ENCODE peak calls at places on chromosomes 5 and 9, in four cellular contexts. J, C, K and V are unnamed samples.

GRCh38 chr9:133679466-133680051 is 43.4 kb downstream of the DBH start:
- DNase-seq in J (no peak), C (peak; percentile 39), K (no peak), V (peak; percentile 71)

GRCh38 chr5:134738963-134739661 is 764 bp downstream of the CAMLG start:
- DNase-seq in J (peak; percentile 49), C (peak; percentile 19), K (peak; percentile 77), V (no peak)

GRCh38 chr5:174306345-174307030 is 261.0 kb downstream of the NSG2 start:
- DNase-seq in J (no peak), K (no peak), C (no peak), V (no peak)

GRCh38 chr9:107738789-107739188 is 249.2 kb upstream of the KLF4 start:
- DNase-seq in C (no peak), K (no peak), J (peak; percentile 54), V (no peak)

GRCh38 chr9:96044401-96044800 is 168.9 kb downstream of the ERCC6L2 start:
- DNase-seq in J (no peak), K (no peak), C (no peak), V (no peak)

GRCh38 chr5:110269478-110270142 is 456.9 kb downstream of the TMEM232 start:
- DNase-seq in C (no peak), J (no peak), K (no peak), V (no peak)

GRCh38 chr9:27499481-27499880 is 24.6 kb upstream of the IFNK start:
- DNase-seq in J (no peak), C (no peak), K (no peak), V (no peak)

GRCh38 chr9:78292716-78293497 is 4.0 kb upstream of the PSAT1 start:
- DNase-seq in J (no peak), C (no peak), K (no peak), V (no peak)

GRCh38 chr5:56357426-56357825 is 124.3 kb upstream of the ANKRD55 start:
- DNase-seq in C (no peak), J (no peak), K (no peak), V (no peak)

DNA sequence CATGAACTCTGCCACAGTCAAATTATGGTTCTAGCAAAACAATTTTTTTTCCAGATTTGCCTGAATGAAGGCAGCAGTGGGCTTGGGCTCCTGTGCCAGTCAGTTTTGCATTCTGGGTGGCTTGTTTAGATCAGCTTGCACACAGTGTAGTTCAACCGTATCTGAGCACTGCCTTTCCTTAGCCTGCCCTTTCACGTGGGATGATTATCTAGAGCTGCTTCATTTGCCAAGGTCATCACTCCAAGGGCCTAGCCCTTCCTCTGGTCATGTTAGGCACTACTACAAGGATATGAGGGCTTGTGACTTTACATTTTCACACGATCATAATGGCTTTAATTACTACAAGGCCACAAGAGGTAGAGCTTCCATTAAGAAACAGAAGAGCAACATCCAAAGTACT is 150.6 kb upstream of the EFNA5 start:
- DNase-seq in J (no peak), C (no peak), K (no peak), V (no peak)
- H3K27me3 ChIP-seq in J (no peaks in the 10 kb centered on the region), C (no peaks in the 10 kb centered on the region), K (no peaks in the 10 kb centered on the region), V (no peaks in the 10 kb centered on the region)

DNA sequence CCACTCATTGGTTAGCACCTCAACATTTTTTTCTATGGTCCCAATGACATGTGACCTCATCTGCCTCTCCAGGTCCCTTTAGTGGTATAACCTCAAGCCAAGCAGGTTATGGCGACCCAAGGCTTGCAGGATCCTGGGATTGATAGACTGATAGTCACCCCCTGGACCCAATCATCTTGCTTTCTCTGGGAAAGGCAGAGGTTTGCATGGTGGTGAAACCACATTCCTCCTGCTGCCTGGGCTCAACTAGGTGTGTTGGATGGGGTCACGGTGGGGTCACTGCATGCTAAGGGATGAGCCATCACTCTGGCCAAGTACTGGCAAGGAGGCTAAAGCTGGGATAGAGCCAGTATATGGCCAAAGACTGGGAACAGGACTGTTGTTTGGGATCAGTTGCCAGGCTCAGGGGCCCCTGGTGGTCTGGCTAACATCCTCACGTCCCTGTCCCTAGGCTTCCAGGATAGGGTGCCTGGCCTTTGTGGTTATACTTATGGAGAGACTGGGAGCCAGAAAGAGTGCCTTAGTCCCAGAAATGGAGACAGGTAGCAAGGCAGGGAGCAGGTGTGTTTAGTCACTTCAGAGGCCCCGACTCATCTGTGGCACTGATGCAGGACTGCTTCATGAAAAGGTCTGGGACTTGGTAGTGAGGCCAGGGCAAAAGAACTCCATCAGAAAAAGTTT is 4.6 kb upstream of the SMIM32 start:
- DNase-seq in J (no peak), K (no peak), C (no peak), V (no peak)
- H3K27me3 ChIP-seq in J (peaks cover 52% of the 10 kb centered on the region), K (peaks cover 2% of the 10 kb centered on the region), C (peaks cover 64% of the 10 kb centered on the region), V (peaks cover 7% of the 10 kb centered on the region)

DNA sequence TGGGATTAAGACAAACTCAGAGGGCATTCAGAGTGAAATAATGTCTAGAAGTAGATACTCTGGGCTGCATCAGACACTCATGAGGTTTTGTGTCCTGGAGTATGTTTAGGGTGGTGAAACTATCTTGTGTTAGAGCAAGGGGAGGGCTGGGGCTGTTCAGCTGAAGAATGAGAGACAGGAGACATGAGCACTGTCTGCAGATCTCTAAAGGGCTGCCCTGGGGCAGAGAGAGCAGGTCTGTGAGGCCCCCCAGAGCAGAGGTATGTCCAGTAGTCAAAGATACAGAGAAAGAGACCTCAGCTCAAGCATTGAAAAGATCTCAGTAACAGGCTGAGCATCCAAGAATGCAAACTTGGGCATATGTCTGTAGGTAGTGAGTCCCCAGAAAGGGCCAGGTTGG is 45.9 kb upstream of the SHB start:
- DNase-seq in J (no peak), C (no peak), K (no peak), V (no peak)
- H3K27me3 ChIP-seq in J (peaks cover 47% of the 10 kb centered on the region), C (peaks cover 4% of the 10 kb centered on the region), K (no peaks in the 10 kb centered on the region), V (no peaks in the 10 kb centered on the region)

GRCh38 chr9:98576354-98576753 is 132.4 kb downstream of the GABBR2 start:
- DNase-seq in K (no peak), C (no peak), J (no peak), V (no peak)
- H3K27me3 ChIP-seq in K (no peaks in the 10 kb centered on the region), C (peaks cover 38% of the 10 kb centered on the region), J (no peaks in the 10 kb centered on the region), V (no peaks in the 10 kb centered on the region)

GRCh38 chr9:113648048-113648447 is 184.5 kb downstream of the RGS3 start:
- DNase-seq in J (no peak), C (no peak), K (peak; percentile 23), V (peak; percentile 16)

GRCh38 chr9:113650207-113651131 is 186.9 kb downstream of the RGS3 start:
- DNase-seq in K (no peak), C (no peak), J (peak; percentile 88), V (peak; percentile 17)

GRCh38 chr9:113649855-113650206 is 186.3 kb downstream of the RGS3 start:
- DNase-seq in J (no peak), K (peak; percentile 12), C (no peak), V (no peak)

GRCh38 chr9:113648586-113648985 is 185.1 kb downstream of the RGS3 start:
- DNase-seq in K (no peak), C (no peak), J (no peak), V (no peak)

DNA sequence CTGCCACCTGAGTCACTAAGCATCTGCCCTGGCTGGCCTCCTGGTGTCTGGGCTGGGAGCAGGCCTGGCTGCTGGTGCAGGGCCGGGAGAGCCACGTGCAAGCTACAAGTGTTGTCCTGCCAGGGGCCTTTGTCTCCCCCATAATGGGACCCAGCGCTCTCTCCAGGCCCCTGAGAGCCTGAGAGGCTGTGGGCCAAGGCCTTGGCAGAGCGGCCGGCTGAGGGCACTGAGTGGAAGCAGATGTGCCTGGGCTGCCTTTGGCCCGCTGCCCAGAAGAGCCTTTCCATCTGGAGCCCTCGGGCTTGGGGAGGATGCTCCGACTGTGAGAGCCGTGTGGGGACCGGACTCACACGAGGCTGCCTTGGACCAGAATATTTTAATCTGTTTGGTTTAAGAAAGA is 185.5 kb downstream of the RGS3 start:
- DNase-seq in K (peak; percentile 77), C (peak; percentile 76), J (peak; percentile 57), V (peak; percentile 10)
- H3K27me3 ChIP-seq in K (no peaks in the 10 kb centered on the region), C (no peaks in the 10 kb centered on the region), J (no peaks in the 10 kb centered on the region), V (no peaks in the 10 kb centered on the region)

GRCh38 chr9:137411260-137411659 is 11.7 kb downstream of the EXD3 start:
- DNase-seq in K (no peak), C (peak; percentile 36), J (no peak), V (no peak)
- H3K27me3 ChIP-seq in K (no peaks in the 10 kb centered on the region), C (peaks cover 18% of the 10 kb centered on the region), J (no peaks in the 10 kb centered on the region), V (peaks cover 3% of the 10 kb centered on the region)

GRCh38 chr9:112620998-112621694 is 96.8 kb downstream of the INIP start:
- DNase-seq in K (no peak), J (no peak), C (no peak), V (no peak)
- H3K27me3 ChIP-seq in K (no peaks in the 10 kb centered on the region), J (no peaks in the 10 kb centered on the region), C (no peaks in the 10 kb centered on the region), V (no peaks in the 10 kb centered on the region)

DNA sequence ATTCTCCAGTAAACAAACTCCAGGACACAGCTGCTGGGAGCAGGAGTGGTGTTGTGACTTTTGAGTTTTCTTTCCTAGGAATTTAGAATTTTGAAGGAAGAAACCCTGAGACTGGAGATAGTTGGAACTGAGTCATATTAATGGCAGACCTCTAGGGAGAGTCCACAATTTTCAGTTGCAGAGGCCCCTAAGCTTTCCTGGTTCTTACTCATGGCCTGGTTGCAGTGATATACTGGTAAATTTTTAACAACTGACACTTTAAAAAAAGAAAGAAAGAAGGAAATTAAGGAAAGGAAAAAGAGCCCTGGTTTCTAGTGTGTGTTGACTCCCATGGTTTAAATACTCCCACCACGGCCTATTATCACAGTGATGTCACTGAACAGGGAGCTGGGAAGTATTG is 59.9 kb downstream of the GGTA1 start:
- DNase-seq in J (peak; percentile 14), C (no peak), K (no peak), V (no peak)
- H3K27me3 ChIP-seq in J (peaks cover 43% of the 10 kb centered on the region), C (no peaks in the 10 kb centered on the region), K (no peaks in the 10 kb centered on the region), V (no peaks in the 10 kb centered on the region)